ENCODE peak calls at places on chromosome 15, in nine cellular contexts. C is SJSA1; P is stimulated activated CD8-positive, alpha-beta memory T cell treated with anti-CD3 and anti-CD28 coated beads, Interleukin-7, amount 100 ng/mL, for 1 hour; O is activated naive CD8-positive, alpha-beta T cell treated with anti-CD3 and anti-CD28 coated beads, Interleukin-2, amount 50 U/mL, for 24 hours; Q is GM20000; S is amniotic stem cell; D is hypothalamus; U is cardiac muscle cell; X is NCI-H2171 treated with DMSO at 0.1 percent for 48 hours. V is an unnamed sample.

GRCh38 chr15:65790692-65791334 is 1.3 kb downstream of the DENND4A start:
- DNase-seq in U (peak), C (no peak), D (no peak), X (peak), Q (peak), S (no peak), O (no peak), P (no peak), V (no peak)

GRCh38 chr15:66819084-66819483 is 117.0 kb downstream of the SMAD6 start:
- DNase-seq in X (no peak), S (no peak), P (no peak), Q (no peak), U (no peak), D (no peak), O (no peak), C (no peak), V (no peak)

GRCh38 chr15:41820791-41821423 is 7.0 kb upstream of the JMJD7 start:
- DNase-seq in U (no peak), P (no peak), D (no peak), S (no peak), Q (no peak), O (no peak), C (no peak), X (no peak), V (no peak)

GRCh38 chr15:101562428-101563059 is 73.0 kb upstream of the PCSK6 start:
- DNase-seq in Q (no peak), S (no peak), X (no peak), U (no peak), P (no peak), C (peak), O (no peak), D (no peak), V (no peak)

GRCh38 chr15:74328331-74329056 is 39.0 kb downstream of the CYP11A1 start:
- DNase-seq in C (no peak), O (no peak), U (no peak), X (no peak), P (no peak), Q (no peak), S (no peak), D (no peak), V (no peak)

GRCh38 chr15:96331141-96331941 is 841 bp downstream of the NR2F2 start:
- DNase-seq in U (peak), S (no peak), O (no peak), Q (peak), C (no peak), P (no peak), X (peak), D (no peak), V (no peak)

GRCh38 chr15:76059320-76060097 is at the start of gene TMEM266:
- DNase-seq in C (no peak), S (no peak), P (no peak), O (peak), D (no peak), X (peak), U (peak), Q (peak), V (no peak)

GRCh38 chr15:61764981-61765380 is 295.3 kb downstream of the VPS13C start:
- DNase-seq in C (no peak), X (no peak), S (no peak), U (no peak), D (no peak), Q (no peak), O (no peak), P (no peak), V (no peak)

V was measured in central memory CD4-positive, alpha-beta T cell.